ENCODE peak calls at places on chromosomes 4 and X, in four cellular contexts. N is left lung, K is heart right ventricle, Z is fibroblast of lung. B is an unnamed sample. For H3K27me3, the result is how much of the 10 kb centered on the place peaks cover.

GRCh38 chrX:138691186-138691585 is 20.3 kb downstream of the FGF13 start:
- DNase-seq in N (no peak), K (no peak), Z (no peak), B (no peak)

GRCh38 chr4:102430511-102430910 is 70.6 kb upstream of the NFKB1 start:
- DNase-seq in N (no peak), K (no peak), Z (peak), B (no peak)

GRCh38 chrX:11499076-11500044 is 166.4 kb downstream of the ARHGAP6 start:
- DNase-seq in N (no peak), K (no peak), Z (peak), B (no peak)

GRCh38 chr4:10762541-10762940 is 78.0 kb upstream of the CLNK start:
- DNase-seq in N (no peak), K (no peak), Z (peak), B (no peak)

GRCh38 chr4:22962186-22962786 is 269.5 kb downstream of the GBA3 start:
- DNase-seq in N (no peak), K (no peak), Z (peak), B (no peak)

GRCh38 chr4:1536579-1537409 is 130.6 kb upstream of the NKX1-1 start:
- DNase-seq in N (peak), K (peak), Z (no peak), B (no peak)

GRCh38 chr4:149113804-149114430 is 671.7 kb upstream of the NR3C2 start:
- DNase-seq in N (no peak), K (no peak), Z (peak), B (no peak)

GRCh38 chr4:140448830-140449229 is 21.4 kb upstream of the CLGN start:
- DNase-seq in N (no peak), K (no peak), Z (peak), B (no peak)

GRCh38 chr4:174318829-174319764 is 35.4 kb downstream of the CEP44 start:
- DNase-seq in N (no peak), K (no peak), Z (peak), B (no peak)

GRCh38 chr4:134308910-134309309 is 107.3 kb upstream of the PABPC4L start:
- DNase-seq in N (no peak), K (no peak), Z (no peak), B (no peak)

GRCh38 chrX:80807606-80808159 is 2.0 kb downstream of the BRWD3 start:
- DNase-seq in N (no peak), K (no peak), Z (no peak), B (no peak)

GRCh38 chrX:117743469-117744251 is 372.9 kb downstream of the KLHL13 start:
- DNase-seq in N (no peak), K (no peak), Z (no peak), B (no peak)

GRCh38 chr4:24578364-24578763 is 6.0 kb downstream of the DHX15 start:
- DNase-seq in N (no peak), K (no peak), Z (no peak), B (no peak)

GRCh38 chrX:74423289-74423985 is 2.1 kb downstream of the SLC16A2 start:
- DNase-seq in N (no peak), K (no peak), Z (no peak), B (no peak)

GRCh38 chrX:29746326-29746725 is 469.0 kb upstream of the MAGEB2 start:
- DNase-seq in N (no peak), K (no peak), Z (peak), B (no peak)

GRCh38 chr4:73897380-73898136 is 28.4 kb downstream of the CXCL1 start:
- DNase-seq in N (no peak), K (no peak), Z (peak), B (no peak)

GRCh38 chr4:110510955-110511544 is 35.1 kb downstream of the ENPEP start:
- DNase-seq in N (no peak), K (no peak), Z (peak), B (no peak)

GRCh38 chrX:109847257-109848187 is 114.5 kb upstream of the ACSL4 start:
- DNase-seq in N (no peak), K (no peak), Z (peak), B (no peak)

GRCh38 chr4:168632246-168632832 is 135.5 kb downstream of the PALLD start:
- DNase-seq in N (no peak), K (no peak), Z (no peak), B (no peak)

GRCh38 chr4:69773443-69773842 is 13.0 kb upstream of the SULT1B1 start:
- DNase-seq in N (no peak), K (no peak), Z (no peak), B (no peak)

GRCh38 chrX:50704987-50705386 is 109.0 kb downstream of the SHROOM4 start:
- DNase-seq in N (no peak), K (no peak), Z (peak), B (no peak)

GRCh38 chr4:154189346-154189745 is 302.3 kb downstream of the DCHS2 start:
- DNase-seq in N (no peak), K (no peak), Z (no peak), B (no peak)

GRCh38 chr4:26753642-26754041 is 107.0 kb upstream of the STIM2 start:
- DNase-seq in N (no peak), K (peak), Z (peak), B (no peak)

GRCh38 chr4:14193601-14194000 is 566.1 kb upstream of the BOD1L1 start:
- DNase-seq in N (no peak), K (no peak), Z (peak), B (no peak)

GRCh38 chrX:63657821-63658220 is 127.2 kb downstream of the ARHGEF9 start:
- DNase-seq in N (peak), K (peak), Z (peak), B (no peak)

GRCh38 chrX:34875204-34875603 is 67.4 kb upstream of the FAM47B start:
- DNase-seq in N (no peak), K (no peak), Z (peak), B (no peak)

GRCh38 chrX:13101439-13102139 is 57.2 kb upstream of the FAM9C start:
- DNase-seq in N (peak), K (peak), Z (peak), B (no peak)

GRCh38 chrX:120316587-120317283 is 5.5 kb upstream of the TMEM255A start:
- DNase-seq in N (no peak), K (no peak), Z (no peak), B (no peak)

GRCh38 chr4:88308587-88308986 is 24.2 kb upstream of the PPM1K start:
- DNase-seq in N (no peak), K (no peak), Z (no peak), B (no peak)

GRCh38 chrX:123884809-123885408 is 25.1 kb downstream of the XIAP start:
- DNase-seq in N (no peak), K (no peak), Z (peak), B (peak)

GRCh38 chr4:15659768-15660394 is 4.7 kb upstream of the FBXL5 start:
- DNase-seq in N (no peak), K (no peak), Z (peak), B (no peak)

GRCh38 chr4:42632653-42633382 is 24.1 kb downstream of the ATP8A1 start:
- DNase-seq in N (no peak), K (no peak), Z (no peak), B (no peak)

GRCh38 chr4:13656569-13656988 is 29.1 kb upstream of the BOD1L1 start:
- DNase-seq in N (peak), K (peak), Z (peak), B (peak)

GRCh38 chr4:4779486-4779885 is 80.0 kb upstream of the MSX1 start:
- DNase-seq in N (no peak), K (no peak), Z (no peak), B (no peak)

GRCh38 chr4:169337510-169337909 is 66.8 kb upstream of the SH3RF1 start:
- DNase-seq in N (no peak), K (no peak), Z (peak), B (no peak)

GRCh38 chrX:40253770-40254169 is 156.0 kb upstream of the BCOR start:
- DNase-seq in N (no peak), K (no peak), Z (no peak), B (no peak)
- TF ChIP-seq CTCF in N (no peak), K (no peak), Z (no peak), B (no peak)

DNA sequence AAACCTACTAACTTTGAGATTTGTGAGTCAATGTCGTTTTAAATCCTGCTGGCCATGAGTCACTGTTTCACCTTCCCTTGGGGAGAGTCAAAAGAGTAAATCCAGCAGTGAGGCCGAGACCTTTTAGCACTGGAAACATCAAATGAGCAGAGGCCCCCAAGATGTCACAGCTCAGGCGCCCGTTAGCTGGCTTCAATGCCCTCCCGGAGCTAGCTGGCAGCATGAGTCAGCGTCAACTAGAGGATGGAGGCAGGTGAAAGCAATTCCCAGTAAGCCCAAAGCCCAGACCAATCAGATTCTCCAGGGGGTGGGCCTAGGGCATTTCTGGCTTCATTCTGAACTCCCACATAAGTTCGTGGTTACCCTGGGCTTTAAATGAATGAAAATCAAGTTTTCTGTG is 170.9 kb downstream of the CLCN4 start:
- DNase-seq in N (no peak), K (no peak), Z (no peak), B (no peak)
- H3K27me3 ChIP-seq in N (under half), K (under half), Z (under half), B (under half)

GRCh38 chrX:147848543-147849448 is 62.9 kb upstream of the FMR1 start:
- DNase-seq in N (no peak), K (no peak), Z (no peak), B (no peak)

GRCh38 chrX:147846676-147847075 is 65.0 kb upstream of the FMR1 start:
- DNase-seq in N (no peak), K (no peak), Z (no peak), B (no peak)

GRCh38 chrX:147850875-147851274 is 60.8 kb upstream of the FMR1 start:
- DNase-seq in N (no peak), K (no peak), Z (no peak), B (no peak)

GRCh38 chrX:147853701-147854100 is 58.0 kb upstream of the FMR1 start:
- DNase-seq in N (no peak), K (no peak), Z (no peak), B (no peak)

GRCh38 chrX:147848009-147848408 is 63.7 kb upstream of the FMR1 start:
- DNase-seq in N (no peak), K (no peak), Z (no peak), B (no peak)
- H3K27ac ChIP-seq in N (no peak), K (no peak), Z (no peak), B (no peak)

GRCh38 chr4:152655272-152656129 is 24.3 kb downstream of the TMEM154 start:
- DNase-seq in N (no peak), K (no peak), Z (no peak), B (no peak)
- TF ChIP-seq CTCF in N (no peak), K (no peak), Z (no peak), B (no peak)

GRCh38 chr4:46586566-46586965 is 196.6 kb upstream of the GABRA2 start:
- DNase-seq in N (no peak), K (no peak), Z (no peak), B (no peak)
- H3K27me3 ChIP-seq in N (under half), K (under half), Z (under half), B (under half)

GRCh38 chr4:155578726-155579385 is 87.8 kb upstream of the GUCY1A1 start:
- DNase-seq in N (no peak), K (no peak), Z (no peak), B (no peak)
- H3K27ac ChIP-seq in N (no peak), K (no peak), Z (no peak), B (no peak)

GRCh38 chrX:47629419-47630210 is at the start of gene CFP:
- DNase-seq in N (no peak), K (no peak), Z (no peak), B (no peak)

GRCh38 chrX:47632664-47633063 is 2.9 kb upstream of the CFP start:
- DNase-seq in N (no peak), K (no peak), Z (no peak), B (no peak)

GRCh38 chrX:47625365-47625764 is 4.4 kb downstream of the CFP start:
- DNase-seq in N (no peak), K (no peak), Z (no peak), B (no peak)

GRCh38 chrX:47631676-47632075 is 1.9 kb upstream of the CFP start:
- DNase-seq in N (no peak), K (no peak), Z (no peak), B (no peak)

DNA sequence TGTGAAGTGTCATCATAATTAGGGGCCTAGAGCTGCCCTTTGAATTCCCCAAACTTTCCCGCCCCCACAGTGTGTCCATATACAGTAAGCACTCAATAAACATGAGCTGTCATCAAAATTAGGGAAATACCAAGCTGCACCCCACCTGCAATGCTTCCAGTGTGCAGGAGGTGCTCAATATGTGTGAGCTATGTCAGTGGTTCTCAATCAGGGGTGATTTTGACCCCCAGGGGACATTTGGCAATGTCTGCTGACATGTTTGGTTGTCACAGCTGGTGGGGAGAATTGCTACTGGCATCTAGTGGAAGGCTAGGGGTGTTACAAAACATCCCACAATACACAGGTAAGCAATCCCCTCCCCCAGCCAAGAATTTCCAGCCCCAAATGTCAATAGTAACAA is 750 bp downstream of the CFP start:
- DNase-seq in N (no peak), K (no peak), Z (no peak), B (no peak)
- TF ChIP-seq CTCF in N (no peak), K (no peak), Z (peak), B (no peak)